ENCODE peak calls at places on chromosomes 7 and 10, in nine cellular contexts. O, T, C, Z, G, K, F, I and A are unnamed samples.

GRCh38 chr7:131859162-131859821 is 302.9 kb upstream of the PODXL start:
- DNase-seq in O (peak; percentile 66), T (peak; percentile 6), C (peak; percentile 9), Z (peak; percentile 75), G (peak; percentile 68), K (peak; percentile 78), F (no peak), I (peak; percentile 80), A (peak; percentile 88)

GRCh38 chr10:12561720-12562119 is 212.4 kb downstream of the CAMK1D start:
- DNase-seq in O (no peak), T (no peak), C (no peak), Z (no peak), G (no peak), K (no peak), F (no peak), I (no peak), A (no peak)

GRCh38 chr7:335358-336148 is 45.6 kb downstream of the FOXL3 start:
- DNase-seq in O (no peak), T (no peak), C (no peak), Z (no peak), G (peak; percentile 37), K (no peak), F (peak; percentile 53), I (no peak), A (no peak)

GRCh38 chr10:78491812-78492211 is 458.1 kb downstream of the RPS24 start:
- DNase-seq in O (no peak), T (no peak), C (no peak), Z (no peak), G (no peak), K (peak; percentile 82), F (no peak), I (peak; percentile 53), A (no peak)

GRCh38 chr7:130838738-130839137 is 104.7 kb upstream of the KLF14 start:
- DNase-seq in O (no peak), T (no peak), C (no peak), Z (no peak), G (no peak), K (peak; percentile 94), F (no peak), I (peak; percentile 90), A (no peak)

GRCh38 chr7:92595281-92595680 is 5.1 kb upstream of the FAM133B start:
- DNase-seq in O (no peak), T (no peak), C (no peak), Z (no peak), G (no peak), K (peak; percentile 91), F (no peak), I (peak; percentile 73), A (no peak)

GRCh38 chr10:18122753-18123152 is 17.5 kb upstream of the CACNB2 start:
- DNase-seq in O (no peak), T (no peak), C (no peak), Z (no peak), G (no peak), K (no peak), F (no peak), I (no peak), A (no peak)

GRCh38 chr7:148914208-148914777 is 30.2 kb upstream of the EZH2 start:
- DNase-seq in O (peak; percentile 81), T (no peak), C (peak; percentile 44), Z (no peak), G (no peak), K (peak; percentile 76), F (no peak), I (peak; percentile 78), A (no peak)

GRCh38 chr10:129675027-129675769 is 208.2 kb downstream of the MGMT start:
- DNase-seq in O (no peak), T (no peak), C (no peak), Z (no peak), G (no peak), K (no peak), F (no peak), I (no peak), A (no peak)

GRCh38 chr7:68699090-68699711 is 899.1 kb upstream of the AUTS2 start:
- DNase-seq in O (no peak), T (no peak), C (no peak), Z (no peak), G (no peak), K (peak; percentile 89), F (no peak), I (peak; percentile 96), A (no peak)

GRCh38 chr10:109403551-109403950 is 519.8 kb downstream of the XPNPEP1 start:
- DNase-seq in O (no peak), T (no peak), C (no peak), Z (no peak), G (no peak), K (no peak), F (no peak), I (peak; percentile 12), A (no peak)

GRCh38 chr10:79072994-79073654 is 4.4 kb downstream of the ZMIZ1 start:
- DNase-seq in O (no peak), T (no peak), C (no peak), Z (no peak), G (no peak), K (peak; percentile 47), F (no peak), I (no peak), A (peak; percentile 38)

GRCh38 chr10:96995851-96996250 is 163.8 kb downstream of the LCOR start:
- DNase-seq in O (no peak), T (no peak), C (no peak), Z (no peak), G (no peak), K (peak; percentile 95), F (no peak), I (peak; percentile 21), A (peak; percentile 38)

GRCh38 chr10:88421590-88421989 is 161.5 kb downstream of the RNLS start:
- DNase-seq in O (no peak), T (no peak), C (no peak), Z (no peak), G (no peak), K (no peak), F (no peak), I (no peak), A (no peak)

GRCh38 chr10:95474228-95475002 is 86.8 kb downstream of the SORBS1 start:
- DNase-seq in O (no peak), T (no peak), C (no peak), Z (no peak), G (no peak), K (peak; percentile 25), F (no peak), I (no peak), A (no peak)